ENCODE peak calls at places on chromosomes 3 and 15, in four cellular contexts. K is ecto neural progenitor cell, T is NCI-H69, W is heart left ventricle. O is an unnamed sample.

GRCh38 chr15:78392430-78392829 is 45.6 kb upstream of the IREB2 start:
- DNase-seq in T (peak; percentile 89), K (no peak), W (no peak), O (no peak)

GRCh38 chr3:97340940-97341339 is 423.6 kb upstream of the ARL6 start:
- DNase-seq in W (no peak), K (no peak), T (peak; percentile 0), O (no peak)

GRCh38 chr3:62562017-62562416 is 188.7 kb upstream of the FEZF2 start:
- DNase-seq in W (no peak), K (no peak), T (no peak), O (no peak)

GRCh38 chr3:128956440-128956839 is 37.4 kb downstream of the CFAP92 start:
- DNase-seq in K (no peak), W (no peak), T (no peak), O (no peak)

GRCh38 chr3:149395107-149396089 is 17.9 kb upstream of the TM4SF1 start:
- DNase-seq in W (no peak), T (peak; percentile 55), K (no peak), O (no peak)

GRCh38 chr15:99578809-99579208 is 13.0 kb downstream of the MEF2A start:
- DNase-seq in K (no peak), T (peak; percentile 16), W (no peak), O (no peak)

GRCh38 chr3:142588708-142589107 is 7.5 kb upstream of the PLS1 start:
- DNase-seq in T (no peak), K (no peak), W (no peak), O (no peak)

GRCh38 chr3:172716476-172716875 is 5.6 kb upstream of the NCEH1 start:
- DNase-seq in T (no peak), K (no peak), W (peak; percentile 28), O (no peak)

GRCh38 chr15:48416301-48416700 is 85.1 kb downstream of the DUT start:
- DNase-seq in W (no peak), K (no peak), T (no peak), O (no peak)

GRCh38 chr3:57688291-57688690 is 4.6 kb downstream of the DENND6A start:
- DNase-seq in W (no peak), K (no peak), T (no peak), O (no peak)

GRCh38 chr15:51240066-51240465 is 98.3 kb downstream of the CYP19A1 start:
- DNase-seq in K (no peak), W (no peak), T (peak; percentile 87), O (no peak)

GRCh38 chr15:90531147-90531546 is 1.4 kb downstream of the CRTC3 start:
- DNase-seq in K (no peak), T (peak; percentile 9), W (no peak), O (no peak)

GRCh38 chr15:88606437-88606794 is 14.7 kb upstream of the AEN start:
- DNase-seq in K (no peak), W (no peak), T (peak; percentile 67), O (no peak)

GRCh38 chr15:66440501-66440900 is 53.8 kb downstream of the MAP2K1 start:
- DNase-seq in W (no peak), K (no peak), T (no peak), O (no peak)

GRCh38 chr3:127089487-127090145 is 103.3 kb upstream of the PRR23E start:
- DNase-seq in W (peak; percentile 30), K (no peak), T (peak; percentile 64), O (no peak)

GRCh38 chr15:81939604-81940440 is 106.0 kb downstream of the MEX3B start:
- DNase-seq in T (no peak), W (no peak), K (no peak), O (no peak)

GRCh38 chr3:149618151-149619123 is 39.4 kb downstream of the WWTR1 start:
- DNase-seq in W (peak; percentile 70), T (peak; percentile 53), K (no peak), O (no peak)

O was measured in sigmoid colon.